ENCODE peak calls at places on chromosome 22, in four cellular contexts. One of them, this sample, is unnamed.
A peak's percentile ranks its signal among the peaks of the same experiment; 100 is the strongest.

GRCh38 chr22:50399751-50400331 is 56.7 kb downstream of the PPP6R2 start:
- DNase-seq in H9: peak; percentile 75
- DNase-seq in foreskin fibroblast: peak; percentile 6
- DNase-seq in MM.1S: no peak
- DNase-seq in this sample: peak; percentile 47

GRCh38 chr22:26259510-26259909 is 90.2 kb downstream of the SEZ6L start:
- DNase-seq in H9: peak; percentile 70
- DNase-seq in foreskin fibroblast: peak; percentile 6
- DNase-seq in MM.1S: peak; percentile 43
- DNase-seq in this sample: no peak

GRCh38 chr22:39237276-39238123 is 7.3 kb downstream of the PDGFB start:
- DNase-seq in H9: no peak
- DNase-seq in foreskin fibroblast: no peak
- DNase-seq in MM.1S: no peak
- DNase-seq in this sample: peak; percentile 76

GRCh38 chr22:34688825-34689224 is 377.1 kb upstream of the ISX start:
- DNase-seq in H9: no peak
- DNase-seq in foreskin fibroblast: no peak
- DNase-seq in MM.1S: no peak
- DNase-seq in this sample: no peak

GRCh38 chr22:49091917-49092545 is 735.6 kb downstream of the BRD1 start:
- DNase-seq in H9: no peak
- DNase-seq in foreskin fibroblast: no peak
- DNase-seq in MM.1S: no peak
- DNase-seq in this sample: no peak

GRCh38 chr22:49789289-49790141 is 38.2 kb downstream of the BRD1 start:
- DNase-seq in H9: no peak
- DNase-seq in foreskin fibroblast: peak; percentile 39
- DNase-seq in MM.1S: no peak
- DNase-seq in this sample: no peak

GRCh38 chr22:28141614-28142013 is 222.6 kb upstream of the PITPNB start:
- DNase-seq in H9: no peak
- DNase-seq in foreskin fibroblast: peak; percentile 60
- DNase-seq in MM.1S: no peak
- DNase-seq in this sample: no peak

GRCh38 chr22:30325724-30326703 is 727 bp downstream of the TBC1D10A start:
- DNase-seq in H9: peak; percentile 37
- DNase-seq in foreskin fibroblast: no peak
- DNase-seq in MM.1S: no peak
- DNase-seq in this sample: peak; percentile 49

GRCh38 chr22:32200752-32201151 is 4.1 kb downstream of the RFPL2 start:
- DNase-seq in H9: no peak
- DNase-seq in foreskin fibroblast: no peak
- DNase-seq in MM.1S: peak; percentile 16
- DNase-seq in this sample: no peak

GRCh38 chr22:30646518-30647160 is 11.1 kb downstream of the SLC35E4 start:
- DNase-seq in H9: no peak
- DNase-seq in foreskin fibroblast: no peak
- DNase-seq in MM.1S: no peak
- DNase-seq in this sample: no peak

GRCh38 chr22:41030891-41031290 is 61.5 kb upstream of the EP300 start:
- DNase-seq in H9: no peak
- DNase-seq in foreskin fibroblast: no peak
- DNase-seq in MM.1S: no peak
- DNase-seq in this sample: no peak

GRCh38 chr22:48799227-48799970 is 1028.3 kb downstream of the BRD1 start:
- DNase-seq in H9: no peak
- DNase-seq in foreskin fibroblast: no peak
- DNase-seq in MM.1S: no peak
- DNase-seq in this sample: no peak

GRCh38 chr22:19634206-19634536 is 80.1 kb upstream of the SEPTIN5 start:
- DNase-seq in H9: no peak
- DNase-seq in foreskin fibroblast: no peak
- DNase-seq in MM.1S: no peak
- DNase-seq in this sample: no peak

GRCh38 chr22:19629720-19630419 is 84.4 kb upstream of the SEPTIN5 start:
- DNase-seq in H9: peak; percentile 83
- DNase-seq in foreskin fibroblast: peak; percentile 51
- DNase-seq in MM.1S: peak; percentile 77
- DNase-seq in this sample: peak; percentile 94

GRCh38 chr22:19630614-19631013 is 83.7 kb upstream of the SEPTIN5 start:
- DNase-seq in H9: no peak
- DNase-seq in foreskin fibroblast: no peak
- DNase-seq in MM.1S: no peak
- DNase-seq in this sample: no peak

GRCh38 chr22:19632671-19633148 is 81.6 kb upstream of the SEPTIN5 start:
- DNase-seq in H9: peak; percentile 31
- DNase-seq in foreskin fibroblast: no peak
- DNase-seq in MM.1S: no peak
- DNase-seq in this sample: no peak

DNA sequence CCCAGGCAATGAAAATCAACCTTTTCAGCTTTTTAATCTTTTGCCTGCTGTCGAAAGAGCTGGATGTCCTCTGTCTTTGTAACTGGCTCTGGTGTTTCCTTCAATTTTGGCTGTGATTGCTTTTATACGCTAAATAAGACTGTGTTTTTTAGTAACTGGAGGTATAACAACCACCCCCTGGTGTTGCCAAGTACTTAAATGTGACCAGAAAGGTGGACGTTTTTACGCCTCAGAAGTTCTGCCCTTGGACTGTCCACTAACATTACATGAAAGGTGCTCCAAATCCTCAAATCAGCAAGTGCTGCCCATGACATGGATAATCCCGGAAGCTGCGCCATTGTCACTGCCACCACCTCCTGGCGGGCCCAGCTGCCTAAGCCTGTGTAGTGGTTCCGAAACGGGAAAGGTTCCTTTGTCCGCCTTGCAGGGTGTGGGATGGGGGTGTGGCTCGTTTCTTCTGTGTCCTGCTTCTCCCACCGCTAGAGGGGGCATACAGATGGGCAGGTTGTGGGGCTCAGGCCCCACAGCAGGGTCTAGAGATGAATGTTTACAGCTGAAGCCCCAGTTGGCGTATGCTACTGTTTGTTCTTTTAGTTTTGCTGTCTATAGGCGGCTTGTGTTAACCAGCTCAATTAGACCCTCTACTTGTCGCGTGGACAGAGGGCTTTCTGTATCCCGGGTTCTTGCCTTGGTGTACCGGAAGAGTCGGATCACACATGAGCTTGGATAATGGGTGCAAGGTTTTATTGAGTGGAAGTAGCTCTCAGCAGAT is 82.2 kb upstream of the SEPTIN5 start:
- DNase-seq in H9: peak; percentile 79
- DNase-seq in foreskin fibroblast: peak; percentile 13
- DNase-seq in MM.1S: no peak
- DNase-seq in this sample: no peak
- TF ChIP-seq CTCF in H9: peak; percentile 75
- TF ChIP-seq CTCF in foreskin fibroblast: peak; percentile 56
- TF ChIP-seq CTCF in MM.1S: peak; percentile 44
- TF ChIP-seq CTCF in this sample: peak; percentile 40

DNA sequence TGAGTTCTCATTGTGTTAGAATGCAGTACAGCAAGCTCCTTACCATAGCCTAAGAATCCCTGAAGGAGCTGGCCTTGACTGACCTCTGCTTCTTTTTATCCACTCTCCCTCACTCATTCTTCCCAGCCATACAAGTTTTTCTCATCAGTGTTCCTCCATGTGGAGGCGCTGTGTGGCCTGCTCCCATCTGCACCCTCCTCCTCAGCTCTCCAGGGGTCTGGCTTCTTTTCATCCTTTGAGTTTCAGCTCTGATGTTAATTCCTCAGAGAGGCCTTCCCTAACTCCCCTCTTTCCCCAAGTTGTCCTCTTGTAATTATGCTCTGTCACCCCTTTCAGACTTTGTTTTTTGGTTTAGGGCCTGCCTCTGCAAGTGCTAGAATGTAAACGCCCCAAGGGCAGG is 144.8 kb downstream of the WNT7B start:
- DNase-seq in H9: peak; percentile 52
- DNase-seq in foreskin fibroblast: no peak
- DNase-seq in MM.1S: no peak
- DNase-seq in this sample: no peak
- TF ChIP-seq CTCF in H9: peak; percentile 69
- TF ChIP-seq CTCF in foreskin fibroblast: no peak
- TF ChIP-seq CTCF in MM.1S: no peak
- TF ChIP-seq CTCF in this sample: no peak

GRCh38 chr22:47128216-47129215 is 366.1 kb downstream of the TBC1D22A start:
- DNase-seq in H9: no peak
- DNase-seq in foreskin fibroblast: no peak
- DNase-seq in MM.1S: no peak
- DNase-seq in this sample: no peak

GRCh38 chr22:47129902-47130301 is 367.5 kb downstream of the TBC1D22A start:
- DNase-seq in H9: no peak
- DNase-seq in foreskin fibroblast: no peak
- DNase-seq in MM.1S: no peak
- DNase-seq in this sample: no peak

GRCh38 chr22:47126344-47126811 is 363.9 kb downstream of the TBC1D22A start:
- DNase-seq in H9: no peak
- DNase-seq in foreskin fibroblast: no peak
- DNase-seq in MM.1S: no peak
- DNase-seq in this sample: no peak

GRCh38 chr22:47125603-47126002 is 363.2 kb downstream of the TBC1D22A start:
- DNase-seq in H9: no peak
- DNase-seq in foreskin fibroblast: no peak
- DNase-seq in MM.1S: no peak
- DNase-seq in this sample: no peak

GRCh38 chr22:47127441-47127871 is 365.0 kb downstream of the TBC1D22A start:
- DNase-seq in H9: no peak
- DNase-seq in foreskin fibroblast: no peak
- DNase-seq in MM.1S: no peak
- DNase-seq in this sample: no peak
- TF ChIP-seq CTCF in H9: no peak
- TF ChIP-seq CTCF in foreskin fibroblast: no peak
- TF ChIP-seq CTCF in MM.1S: no peak
- TF ChIP-seq CTCF in this sample: no peak

DNA sequence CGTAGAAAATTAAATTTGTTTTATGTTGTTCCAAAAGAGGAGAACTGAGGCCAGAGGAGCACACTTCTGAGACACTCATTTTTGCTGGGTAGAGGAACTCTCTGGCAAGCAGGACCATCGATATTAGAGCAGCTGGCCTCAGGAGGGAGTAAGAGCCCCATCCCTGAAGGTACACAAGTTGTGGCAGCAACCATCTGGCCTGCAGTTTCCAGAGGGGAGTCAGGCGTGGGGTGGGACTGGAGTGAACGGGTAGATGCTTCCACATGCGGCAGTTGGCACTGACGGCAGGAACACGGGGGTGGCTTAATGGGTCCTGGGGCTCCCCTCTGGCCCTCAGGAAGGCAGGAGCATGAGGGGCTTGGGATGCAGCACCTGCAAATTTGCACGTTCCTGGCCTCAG is 13.2 kb upstream of the SSTR3 start:
- DNase-seq in H9: no peak
- DNase-seq in foreskin fibroblast: no peak
- DNase-seq in MM.1S: peak; percentile 35
- DNase-seq in this sample: no peak
- TF ChIP-seq CTCF in H9: peak; percentile 31
- TF ChIP-seq CTCF in foreskin fibroblast: peak; percentile 15
- TF ChIP-seq CTCF in MM.1S: peak; percentile 33
- TF ChIP-seq CTCF in this sample: peak; percentile 37

DNA sequence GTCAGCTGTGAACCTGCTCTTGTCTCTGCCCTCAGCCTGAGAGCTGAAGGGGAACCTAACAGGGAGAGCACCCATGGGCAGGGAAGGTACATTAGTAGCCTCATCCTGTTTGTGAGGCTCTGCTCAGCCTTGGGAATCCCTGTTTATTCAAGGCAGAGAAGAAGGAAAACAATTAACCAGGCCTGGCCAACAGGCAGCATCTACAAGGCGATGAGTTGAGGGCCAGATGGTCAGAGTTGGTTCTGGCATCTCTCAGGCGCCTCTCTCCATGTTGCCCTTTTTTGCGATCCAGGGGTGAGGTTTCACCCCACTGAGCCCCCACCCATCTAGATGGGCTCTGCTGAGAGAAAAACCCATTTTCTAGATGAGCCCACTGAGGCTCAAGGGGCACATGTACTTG is 54.0 kb upstream of the TOP3B start:
- DNase-seq in H9: no peak
- DNase-seq in foreskin fibroblast: no peak
- DNase-seq in MM.1S: no peak
- DNase-seq in this sample: no peak
- TF ChIP-seq CTCF in H9: no peak
- TF ChIP-seq CTCF in foreskin fibroblast: no peak
- TF ChIP-seq CTCF in MM.1S: no peak
- TF ChIP-seq CTCF in this sample: no peak

DNA sequence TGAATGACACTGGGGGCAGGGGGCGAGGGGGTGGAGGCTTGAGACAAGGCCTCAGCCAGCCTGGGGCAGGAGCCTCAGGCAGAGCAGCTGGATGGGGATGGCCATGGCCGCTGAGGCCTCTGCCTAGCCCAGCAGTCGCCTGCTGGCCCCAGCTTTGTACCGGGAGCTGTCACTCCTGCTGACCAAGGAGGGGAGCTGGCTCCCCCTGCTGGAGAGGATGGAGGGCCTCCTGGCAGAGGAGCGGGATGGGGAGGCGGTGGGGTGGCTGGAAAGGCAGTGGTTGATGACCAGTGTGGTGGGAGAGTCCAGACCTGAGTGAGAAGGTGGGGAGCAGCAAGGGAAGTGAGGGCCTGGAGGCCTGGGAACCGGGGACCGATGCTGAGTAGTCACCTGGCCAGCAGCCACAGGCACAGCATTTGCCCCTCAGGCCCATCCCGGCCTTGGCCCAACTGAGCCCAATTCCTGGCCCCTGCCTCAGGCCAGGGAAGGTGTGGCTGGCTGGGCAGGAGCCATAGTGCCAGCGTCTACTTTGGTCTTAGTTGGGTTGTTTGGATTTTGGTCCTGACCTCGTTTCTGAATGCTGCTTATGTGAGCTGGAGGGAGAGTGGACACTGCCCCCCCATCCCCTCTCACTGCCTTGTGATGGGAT is 6.0 kb upstream of the SUSD2 start:
- DNase-seq in H9: peak; percentile 88
- DNase-seq in foreskin fibroblast: peak; percentile 61
- DNase-seq in MM.1S: peak; percentile 42
- DNase-seq in this sample: peak; percentile 81
- TF ChIP-seq CTCF in H9: peak; percentile 93
- TF ChIP-seq CTCF in foreskin fibroblast: peak; percentile 96
- TF ChIP-seq CTCF in MM.1S: peak; percentile 83
- TF ChIP-seq CTCF in this sample: peak; percentile 88

DNA sequence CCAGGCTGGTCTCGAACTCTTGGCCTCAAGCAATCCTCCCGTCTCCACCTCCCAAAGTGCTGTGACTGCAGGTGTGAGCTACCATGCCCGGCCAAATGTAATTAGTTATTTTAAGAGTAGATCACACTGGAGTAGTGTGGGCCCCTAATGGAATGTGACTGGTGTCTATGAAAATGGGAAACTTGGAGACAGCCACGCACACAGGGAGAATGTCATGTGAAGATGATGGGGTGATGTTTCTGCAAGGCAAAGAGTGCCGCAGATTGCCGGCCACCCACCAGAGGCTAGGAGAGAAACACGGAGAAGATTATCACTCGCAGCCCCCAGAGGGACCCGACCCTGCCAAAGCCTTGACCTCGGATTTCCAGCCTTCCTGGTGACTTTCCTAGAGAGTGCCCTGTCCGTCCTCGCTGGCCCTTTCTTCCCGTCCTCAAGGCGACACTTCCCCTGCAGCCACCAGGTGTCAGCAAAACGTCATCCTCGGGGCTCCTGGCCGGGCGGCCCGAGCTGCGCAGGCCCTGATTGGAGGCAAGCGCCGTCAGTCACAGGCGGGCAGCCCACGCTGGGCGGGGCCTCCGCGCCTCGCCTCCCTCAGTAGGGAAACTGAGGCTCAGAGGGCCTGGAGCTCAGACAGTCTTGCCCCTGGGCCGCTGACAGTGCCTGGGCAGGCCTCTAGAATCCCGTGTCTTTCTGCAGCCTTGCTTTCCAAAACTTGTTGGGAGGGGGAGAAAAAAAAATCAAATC is 16.3 kb downstream of the CRYBB2 start:
- DNase-seq in H9: peak; percentile 91
- DNase-seq in foreskin fibroblast: peak; percentile 48
- DNase-seq in MM.1S: peak; percentile 87
- DNase-seq in this sample: peak; percentile 98
- TF ChIP-seq CTCF in H9: peak; percentile 88
- TF ChIP-seq CTCF in foreskin fibroblast: peak; percentile 50
- TF ChIP-seq CTCF in MM.1S: peak; percentile 87
- TF ChIP-seq CTCF in this sample: peak; percentile 89